ENCODE peak calls at places on chromosome 9, in four cellular contexts. C is pancreas, X is RWPE1, B is cardiac septum. Y is an unnamed sample.

GRCh38 chr9:110256142-110256391 is 240 bp downstream of the TXN start:
- DNase-seq in C (no peak), B (peak), X (no peak), Y (no peak)

GRCh38 chr9:37156781-37157356 is 36.5 kb downstream of the ZCCHC7 start:
- DNase-seq in X (no peak), C (no peak), B (no peak), Y (no peak)

GRCh38 chr9:14768561-14769234 is 46.2 kb upstream of the CER1 start:
- DNase-seq in B (no peak), X (peak), C (no peak), Y (no peak)

GRCh38 chr9:35813434-35814105 is 1.3 kb downstream of the HINT2 start:
- DNase-seq in C (no peak), X (peak), B (peak), Y (no peak)

GRCh38 chr9:34510506-34511159 is 12.2 kb downstream of the ENHO start:
- DNase-seq in B (no peak), X (no peak), C (no peak), Y (no peak)

GRCh38 chr9:108672475-108673065 is 183.2 kb downstream of the ACTL7B start:
- DNase-seq in C (no peak), B (no peak), X (peak), Y (peak)

GRCh38 chr9:93059097-93059959 is 827 bp downstream of the SUSD3 start:
- DNase-seq in C (no peak), B (no peak), X (no peak), Y (no peak)

GRCh38 chr9:137077010-137077747 is at the start of gene UAP1L1:
- DNase-seq in X (no peak), B (peak), C (peak), Y (no peak)

GRCh38 chr9:97594414-97594921 is 38.7 kb downstream of the TSTD2 start:
- DNase-seq in X (no peak), B (no peak), C (peak), Y (no peak)

GRCh38 chr9:115328677-115329076 is 210.7 kb upstream of the TNC start:
- DNase-seq in C (no peak), B (no peak), X (no peak), Y (no peak)

Y was measured in coronary artery.